ENCODE peak calls at places on chromosomes 16 and 17, in eight cellular contexts. V is fibroblast of the aortic adventitia, W is ascending aorta, P is AG04450, N is heart left ventricle, B is MM.1S, H is IMR-90, F is uterus. L is an unnamed sample.

GRCh38 chr16:54366005-54366634 is 79.5 kb upstream of the IRX3 start:
- DNase-seq in V (no peak), N (no peak), P (no peak), B (no peak), F (no peak), H (no peak), W (no peak), L (no peak)

GRCh38 chr17:28427372-28427771 is 21.4 kb upstream of the SLC46A1 start:
- DNase-seq in F (no peak), V (no peak), H (peak; percentile 33), P (peak; percentile 7), W (no peak), B (no peak), N (no peak), L (no peak)

GRCh38 chr17:45253879-45254278 is 8.0 kb downstream of the SPATA32 start:
- DNase-seq in V (no peak), W (no peak), N (no peak), F (no peak), P (no peak), H (no peak), B (no peak), L (no peak)

GRCh38 chr17:53794875-53795274 is 27.9 kb upstream of the KIF2B start:
- DNase-seq in V (no peak), W (no peak), F (no peak), H (no peak), N (no peak), B (no peak), P (no peak), L (no peak)

GRCh38 chr16:84313921-84314320 is 19.2 kb downstream of the WFDC1 start:
- DNase-seq in B (no peak), V (no peak), P (no peak), N (no peak), F (no peak), W (no peak), H (no peak), L (no peak)

GRCh38 chr16:57001026-57001669 is 11.8 kb downstream of the NLRC5 start:
- DNase-seq in W (no peak), N (no peak), V (no peak), P (no peak), H (no peak), B (no peak), F (no peak), L (no peak)

GRCh38 chr17:49224198-49224996 is 6.2 kb downstream of the PHOSPHO1 start:
- DNase-seq in V (no peak), B (peak; percentile 9), F (no peak), P (no peak), H (no peak), N (no peak), W (no peak), L (no peak)

GRCh38 chr16:15765880-15766279 is 90.9 kb downstream of the MYH11 start:
- DNase-seq in B (peak; percentile 64), V (peak; percentile 40), W (no peak), P (no peak), F (no peak), H (peak; percentile 39), N (no peak), L (peak; percentile 45)

GRCh38 chr17:31297090-31297489 is at the start of gene OMG:
- DNase-seq in F (no peak), V (no peak), B (no peak), P (no peak), H (no peak), W (no peak), N (no peak), L (no peak)

GRCh38 chr16:74309789-74310781 is 13.5 kb downstream of the PSMD7 start:
- DNase-seq in N (no peak), H (peak; percentile 56), V (peak; percentile 67), B (peak; percentile 10), W (no peak), F (no peak), P (peak; percentile 23), L (peak; percentile 23)

GRCh38 chr16:63129411-63130125 is 1093.3 kb upstream of the CDH8 start:
- DNase-seq in V (no peak), H (no peak), F (no peak), B (no peak), W (no peak), N (no peak), P (no peak), L (no peak)

GRCh38 chr17:77778636-77779524 is 179.6 kb upstream of the TNRC6C start:
- DNase-seq in P (no peak), W (peak; percentile 93), B (no peak), N (peak; percentile 89), V (no peak), F (no peak), H (no peak), L (no peak)

GRCh38 chr16:74169687-74170522 is 126.7 kb upstream of the PSMD7 start:
- DNase-seq in B (no peak), W (no peak), F (no peak), H (peak; percentile 79), N (no peak), P (peak; percentile 71), V (no peak), L (peak; percentile 24)

GRCh38 chr17:19003966-19004600 is 481 bp downstream of the FAM83G start:
- DNase-seq in P (no peak), N (no peak), W (peak; percentile 73), B (peak; percentile 10), H (peak; percentile 36), F (peak; percentile 34), V (peak; percentile 19), L (no peak)

GRCh38 chr17:16040710-16041251 is 41.2 kb downstream of the TTC19 start:
- DNase-seq in F (peak; percentile 30), H (peak; percentile 87), V (peak; percentile 94), W (no peak), B (no peak), P (peak; percentile 21), N (no peak), L (peak; percentile 57)

GRCh38 chr16:21265104-21265825 is 12.8 kb downstream of the CRYM start:
- DNase-seq in B (no peak), N (peak; percentile 81), H (no peak), P (no peak), F (no peak), W (peak; percentile 35), V (no peak), L (no peak)

GRCh38 chr16:86112178-86112577 is 213.2 kb downstream of the IRF8 start:
- DNase-seq in F (no peak), V (no peak), B (no peak), H (no peak), N (no peak), P (no peak), W (no peak), L (no peak)

GRCh38 chr16:53726625-53727024 is 22.7 kb downstream of the FTO start:
- DNase-seq in W (no peak), V (no peak), N (no peak), B (no peak), F (no peak), P (no peak), H (peak; percentile 23), L (peak; percentile 7)

GRCh38 chr17:59152925-59153324 is 2.1 kb downstream of the SKA2 start:
- DNase-seq in V (no peak), W (no peak), B (no peak), H (no peak), P (no peak), N (no peak), F (no peak), L (no peak)
- H3K4me3 ChIP-seq in V (peak overlapping the region; percentile 92), W (no peak overlapping the region), B (no peak overlapping the region), H (no peak overlapping the region), P (peak overlapping the region; percentile 92), N (no peak overlapping the region), F (no peak overlapping the region), L (peak overlapping the region; percentile 92)

GRCh38 chr16:87778476-87778829 is 12.7 kb upstream of the KLHDC4 start:
- DNase-seq in P (no peak), F (no peak), V (no peak), H (no peak), N (no peak), B (no peak), W (no peak), L (no peak)

GRCh38 chr16:87784812-87785211 is 19.0 kb upstream of the KLHDC4 start:
- DNase-seq in B (no peak), H (peak; percentile 35), V (peak; percentile 54), N (no peak), P (no peak), F (no peak), W (no peak), L (no peak)

GRCh38 chr16:87778830-87779579 is 13.2 kb upstream of the KLHDC4 start:
- DNase-seq in H (peak; percentile 96), P (peak; percentile 93), V (peak; percentile 98), B (peak; percentile 77), W (peak; percentile 95), N (peak; percentile 91), F (peak; percentile 74), L (peak; percentile 93)

DNA sequence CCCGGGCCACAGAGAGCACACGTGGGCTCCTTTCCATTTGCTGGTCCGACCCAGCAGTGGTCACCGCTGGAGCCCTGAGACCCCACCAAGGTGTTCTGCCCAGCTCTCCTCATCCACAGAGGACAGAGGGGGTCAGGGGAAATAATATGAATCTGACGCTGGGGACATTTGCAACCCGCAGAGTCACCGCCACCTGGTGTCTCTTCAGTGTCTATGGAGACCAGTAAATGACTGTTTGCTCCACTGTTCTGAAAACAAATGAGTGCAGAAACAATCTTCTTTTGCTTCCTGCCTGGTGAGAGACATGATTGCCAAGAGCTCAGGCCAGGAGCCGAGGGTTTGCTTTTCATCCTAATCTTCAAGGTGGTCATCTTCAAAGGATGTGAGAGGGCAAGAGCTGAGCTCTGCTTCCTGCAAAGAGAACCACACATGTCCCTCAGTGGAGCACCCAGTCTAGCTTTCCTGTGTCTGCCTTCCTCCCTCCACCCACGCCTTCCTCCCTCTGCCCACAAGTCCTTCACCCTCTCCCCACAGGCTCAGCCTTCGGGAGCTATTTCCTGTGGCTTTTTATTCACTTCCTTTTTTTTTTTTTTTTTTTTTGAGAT is 14.7 kb upstream of the KLHDC4 start:
- DNase-seq in N (peak; percentile 54), V (peak; percentile 17), P (no peak), H (peak; percentile 38), F (no peak), B (peak; percentile 47), W (no peak), L (peak; percentile 52)
- TF ChIP-seq CTCF in N (no peak), V (no peak), P (no peak), H (no peak), F (no peak), B (no peak), W (no peak), L (no peak)

DNA sequence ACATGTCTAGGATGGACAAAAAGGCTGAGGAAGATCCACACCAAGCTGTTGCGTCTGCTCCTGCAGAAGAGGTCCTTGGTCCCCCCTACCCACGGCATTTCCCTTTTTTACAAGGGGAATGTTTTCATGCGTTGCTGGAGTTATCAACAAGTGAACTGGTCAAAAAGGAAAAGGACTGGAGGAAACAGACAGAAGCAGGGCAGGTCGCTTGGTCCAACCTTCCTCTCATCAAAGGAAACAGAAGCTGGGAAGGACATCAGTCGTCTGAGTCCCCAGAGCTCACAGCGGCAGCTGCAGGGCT is 26.1 kb downstream of the PIEZO1 start:
- DNase-seq in W (no peak), V (no peak), F (no peak), B (no peak), H (no peak), P (no peak), N (no peak), L (no peak)
- H3K4me3 ChIP-seq in W (no peak overlapping the region), V (no peak overlapping the region), F (no peak overlapping the region), B (no peak overlapping the region), H (no peak overlapping the region), P (no peak overlapping the region), N (no peak overlapping the region), L (no peak overlapping the region)

DNA sequence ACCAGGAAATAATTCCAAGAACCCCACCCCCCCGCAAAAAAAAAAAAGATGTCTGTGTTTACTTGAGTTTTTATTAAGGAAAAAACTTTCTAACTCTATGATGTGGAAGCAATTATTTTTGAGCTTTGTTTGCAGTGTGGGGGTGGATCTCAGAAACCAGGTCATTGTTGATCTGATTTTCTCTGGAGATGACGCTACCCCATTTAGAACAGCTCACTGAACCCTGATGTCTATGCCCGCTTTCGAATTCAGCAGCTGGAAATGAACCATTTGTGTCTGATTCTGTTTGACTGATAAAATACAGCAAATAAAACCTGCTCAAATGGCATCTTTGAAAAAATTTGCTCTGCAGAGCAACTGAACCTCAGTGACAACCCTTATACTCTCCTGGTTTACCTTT is 368.6 kb downstream of the GRIN2A start:
- DNase-seq in F (no peak), N (no peak), V (no peak), P (no peak), B (no peak), H (no peak), W (no peak), L (no peak)
- TF ChIP-seq CTCF in F (no peak), N (no peak), V (no peak), P (no peak), B (no peak), H (no peak), W (no peak), L (no peak)

L was measured in brain microvascular endothelial cell.